ENCODE peak calls at places on chromosome 18, in six cellular contexts. F is heart right ventricle; X is body of pancreas; U is cardiac fibroblast; R is AG04449; G is CD8-positive, alpha-beta T cell. H is an unnamed sample.

GRCh38 chr18:32920796-32921787 is 148.3 kb upstream of the KLHL14 start:
- DNase-seq in F (no peak), X (no peak), U (peak), R (peak), G (no peak), H (peak)

GRCh38 chr18:11502368-11502767 is 107.0 kb upstream of the SLC35G4 start:
- DNase-seq in F (no peak), X (no peak), U (no peak), R (no peak), G (no peak), H (peak)

GRCh38 chr18:24185805-24186204 is 46.9 kb downstream of the CABYR start:
- DNase-seq in F (no peak), X (no peak), U (peak), R (no peak), G (no peak), H (peak)

GRCh38 chr18:63073481-63073880 is 246.1 kb downstream of the BCL2 start:
- DNase-seq in F (no peak), X (no peak), U (no peak), R (no peak), G (no peak), H (no peak)

GRCh38 chr18:9437049-9437448 is 38.3 kb upstream of the RALBP1 start:
- DNase-seq in F (no peak), X (no peak), U (peak), R (peak), G (no peak), H (peak)

GRCh38 chr18:5419601-5420000 is 124.1 kb upstream of the ZBTB14 start:
- DNase-seq in F (no peak), X (no peak), U (no peak), R (no peak), G (no peak), H (no peak)

GRCh38 chr18:79940814-79941472 is 10.5 kb downstream of the SLC66A2 start:
- DNase-seq in F (no peak), X (no peak), U (no peak), R (no peak), G (peak), H (no peak)

GRCh38 chr18:47817017-47817911 is 113.2 kb downstream of the SMAD2 start:
- DNase-seq in F (no peak), X (no peak), U (no peak), R (no peak), G (no peak), H (peak)

GRCh38 chr18:57029761-57030160 is 117.1 kb upstream of the BOD1L2 start:
- DNase-seq in F (no peak), X (no peak), U (peak), R (no peak), G (no peak), H (peak)

GRCh38 chr18:50880108-50880465 is 1.2 kb downstream of the ME2 start:
- DNase-seq in F (no peak), X (no peak), U (no peak), R (no peak), G (no peak), H (no peak)

GRCh38 chr18:21053127-21053526 is 58.5 kb downstream of the ROCK1 start:
- DNase-seq in F (no peak), X (no peak), U (peak), R (peak), G (no peak), H (peak)

GRCh38 chr18:8856769-8857393 is 151.5 kb downstream of the MTCL1 start:
- DNase-seq in F (no peak), X (no peak), U (no peak), R (no peak), G (no peak), H (no peak)

GRCh38 chr18:78154444-78154843 is 825.2 kb upstream of the SALL3 start:
- DNase-seq in F (no peak), X (no peak), U (no peak), R (no peak), G (no peak), H (no peak)

GRCh38 chr18:54945726-54946125 is 13.5 kb downstream of the CCDC68 start:
- DNase-seq in F (no peak), X (no peak), U (no peak), R (no peak), G (no peak), H (peak)

GRCh38 chr18:13566941-13567762 is 159.2 kb downstream of the FAM210A start:
- DNase-seq in F (peak), X (no peak), U (no peak), R (no peak), G (no peak), H (no peak)

GRCh38 chr18:73007935-73008308 is 140.1 kb upstream of the NETO1 start:
- DNase-seq in F (no peak), X (no peak), U (no peak), R (no peak), G (no peak), H (no peak)

GRCh38 chr18:25734336-25734735 is 356.1 kb downstream of the SS18 start:
- DNase-seq in F (no peak), X (no peak), U (no peak), R (no peak), G (no peak), H (no peak)

GRCh38 chr18:49161627-49162026 is 210.9 kb upstream of the SMAD7 start:
- DNase-seq in F (no peak), X (no peak), U (peak), R (peak), G (no peak), H (peak)

GRCh38 chr18:49164738-49165137 is 214.0 kb upstream of the SMAD7 start:
- DNase-seq in F (no peak), X (no peak), U (no peak), R (no peak), G (no peak), H (no peak)

GRCh38 chr18:49166327-49166726 is 215.6 kb upstream of the SMAD7 start:
- DNase-seq in F (no peak), X (no peak), U (no peak), R (no peak), G (no peak), H (no peak)

GRCh38 chr18:49160075-49160930 is 209.5 kb upstream of the SMAD7 start:
- DNase-seq in F (no peak), X (no peak), U (no peak), R (no peak), G (no peak), H (peak)

GRCh38 chr18:49162226-49162848 is 211.6 kb upstream of the SMAD7 start:
- DNase-seq in F (no peak), X (no peak), U (no peak), R (no peak), G (no peak), H (no peak)
- H3K4me3 ChIP-seq in F (no peak), X (no peak), U (no peak), R (no peak), G (no peak), H (no peak)

GRCh38 chr18:22169889-22170420 is 566 bp downstream of the GATA6 start:
- DNase-seq in F (peak), X (peak), U (peak), R (no peak), G (no peak), H (no peak)

GRCh38 chr18:22167091-22167470 is 2.3 kb upstream of the GATA6 start:
- DNase-seq in F (peak), X (peak), U (no peak), R (no peak), G (no peak), H (no peak)

GRCh38 chr18:22167471-22168151 is 1.8 kb upstream of the GATA6 start:
- DNase-seq in F (peak), X (peak), U (peak), R (no peak), G (no peak), H (no peak)

GRCh38 chr18:22169011-22169888 is at the start of gene GATA6:
- DNase-seq in F (peak), X (peak), U (peak), R (peak), G (peak), H (peak)

GRCh38 chr18:22168360-22168921 is 948 bp upstream of the GATA6 start:
- DNase-seq in F (peak), X (peak), U (peak), R (no peak), G (no peak), H (no peak)
- H3K4me3 ChIP-seq in F (peak), X (peak), U (peak), R (peak), G (no peak), H (peak)

DNA sequence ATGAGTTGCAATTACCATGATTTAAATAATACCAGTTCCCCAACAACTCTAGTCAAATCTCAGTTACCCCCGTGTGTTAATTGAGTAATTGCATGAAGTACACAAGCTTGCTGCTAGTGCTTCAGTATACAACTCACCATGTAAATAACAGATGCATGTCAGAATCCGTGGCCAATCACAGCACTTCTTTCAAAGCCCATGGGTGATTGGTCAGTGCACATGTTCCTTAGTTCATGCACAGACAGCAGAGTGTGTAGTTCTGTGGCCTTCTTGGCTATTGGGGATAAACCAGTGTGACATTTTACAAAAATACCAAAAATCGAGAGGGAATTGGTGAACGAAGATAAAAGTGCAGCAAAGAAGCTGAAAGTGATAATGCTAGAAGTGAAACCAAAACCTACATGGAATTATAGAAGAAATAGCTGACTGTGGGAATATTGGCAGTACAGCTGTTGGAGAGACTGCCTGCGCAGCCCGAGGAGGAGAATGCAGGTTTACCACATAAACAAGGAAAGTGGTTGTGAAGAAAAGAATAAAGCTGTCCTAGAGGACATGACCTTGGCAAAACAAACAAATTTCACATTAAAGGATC is 59.4 kb downstream of the NEDD4L start:
- DNase-seq in F (no peak), X (no peak), U (peak), R (no peak), G (no peak), H (no peak)
- H3K4me3 ChIP-seq in F (no peak), X (no peak), U (no peak), R (no peak), G (no peak), H (no peak)

DNA sequence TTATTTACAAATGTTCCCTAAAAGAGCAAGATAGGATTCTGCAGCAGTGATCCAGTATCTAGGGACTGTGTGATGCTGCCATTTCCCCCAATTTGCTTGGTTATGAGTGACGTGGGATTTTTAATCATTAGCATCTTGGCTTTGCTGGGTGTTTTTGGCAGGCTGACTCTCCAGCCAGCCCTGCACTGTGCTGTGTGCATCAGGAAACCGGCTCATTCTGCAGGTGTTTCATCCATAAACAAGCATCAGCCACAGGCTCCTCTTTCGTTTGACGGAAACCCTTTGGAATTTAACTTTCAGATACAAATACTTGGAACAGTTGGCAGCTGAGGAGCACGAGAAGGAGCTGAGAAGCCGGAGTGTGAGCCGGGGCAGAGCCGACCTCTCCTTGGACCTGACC is 135.9 kb downstream of the TPGS2 start:
- DNase-seq in F (no peak), X (no peak), U (no peak), R (no peak), G (no peak), H (no peak)
- H3K4me3 ChIP-seq in F (no peak), X (no peak), U (no peak), R (peak), G (no peak), H (no peak)

H was measured in choroid plexus epithelial cell.